ENCODE peak calls at places on chromosomes 3 and 15, in seven cellular contexts. One of them, this sample, is unnamed.
A peak's percentile ranks its signal among the peaks of the same experiment; 100 is the strongest.

GRCh38 chr3:178536271-178537079 is at the start of gene KCNMB2:
- DNase-seq in testis: no peak
- DNase-seq in HCEC 1CT: no peak
- DNase-seq in GM23248: no peak
- DNase-seq in activated T-helper 1 cell treated with Interleukin-2 at 50 U/mL for 16 hours: no peak
- DNase-seq in A673: peak; percentile 5
- DNase-seq in GM12865: peak; percentile 41
- DNase-seq in this sample: no peak

GRCh38 chr3:198113219-198114053 is 153.4 kb downstream of the LMLN start:
- DNase-seq in activated T-helper 1 cell treated with Interleukin-2 at 50 U/mL for 16 hours: no peak
- DNase-seq in testis: peak; percentile 25
- DNase-seq in A673: no peak
- DNase-seq in GM23248: peak; percentile 28
- DNase-seq in HCEC 1CT: no peak
- DNase-seq in GM12865: no peak
- DNase-seq in this sample: peak; percentile 53

GRCh38 chr15:44706946-44707636 is 4.0 kb downstream of the PATL2 start:
- DNase-seq in A673: no peak
- DNase-seq in activated T-helper 1 cell treated with Interleukin-2 at 50 U/mL for 16 hours: no peak
- DNase-seq in GM12865: no peak
- DNase-seq in HCEC 1CT: no peak
- DNase-seq in GM23248: no peak
- DNase-seq in testis: no peak
- DNase-seq in this sample: no peak

GRCh38 chr3:168025076-168025475 is 70.6 kb downstream of the GOLIM4 start:
- DNase-seq in testis: no peak
- DNase-seq in GM12865: no peak
- DNase-seq in activated T-helper 1 cell treated with Interleukin-2 at 50 U/mL for 16 hours: no peak
- DNase-seq in A673: no peak
- DNase-seq in GM23248: peak; percentile 65
- DNase-seq in HCEC 1CT: peak; percentile 67
- DNase-seq in this sample: no peak

GRCh38 chr3:128170866-128171516 is 17.7 kb downstream of the EEFSEC start:
- DNase-seq in testis: peak; percentile 82
- DNase-seq in activated T-helper 1 cell treated with Interleukin-2 at 50 U/mL for 16 hours: no peak
- DNase-seq in GM23248: peak; percentile 92
- DNase-seq in HCEC 1CT: peak; percentile 79
- DNase-seq in A673: peak; percentile 77
- DNase-seq in GM12865: peak; percentile 12
- DNase-seq in this sample: peak; percentile 59

GRCh38 chr15:32042269-32042996 is 12.1 kb downstream of the CHRNA7 start:
- DNase-seq in GM23248: peak; percentile 19
- DNase-seq in A673: peak; percentile 29
- DNase-seq in HCEC 1CT: no peak
- DNase-seq in testis: no peak
- DNase-seq in activated T-helper 1 cell treated with Interleukin-2 at 50 U/mL for 16 hours: no peak
- DNase-seq in GM12865: no peak
- DNase-seq in this sample: no peak

GRCh38 chr3:41224120-41224806 is 25.0 kb downstream of the CTNNB1 start:
- DNase-seq in GM23248: peak; percentile 93
- DNase-seq in activated T-helper 1 cell treated with Interleukin-2 at 50 U/mL for 16 hours: no peak
- DNase-seq in HCEC 1CT: peak; percentile 85
- DNase-seq in testis: no peak
- DNase-seq in A673: no peak
- DNase-seq in GM12865: no peak
- DNase-seq in this sample: no peak

GRCh38 chr3:32347286-32348125 is 44.1 kb upstream of the CMTM7 start:
- DNase-seq in GM23248: no peak
- DNase-seq in HCEC 1CT: no peak
- DNase-seq in testis: peak; percentile 23
- DNase-seq in A673: no peak
- DNase-seq in GM12865: no peak
- DNase-seq in activated T-helper 1 cell treated with Interleukin-2 at 50 U/mL for 16 hours: no peak
- DNase-seq in this sample: peak; percentile 61

GRCh38 chr3:46902188-46902631 is 24.7 kb downstream of the PTH1R start:
- DNase-seq in activated T-helper 1 cell treated with Interleukin-2 at 50 U/mL for 16 hours: no peak
- DNase-seq in testis: no peak
- DNase-seq in GM12865: no peak
- DNase-seq in HCEC 1CT: no peak
- DNase-seq in GM23248: no peak
- DNase-seq in A673: no peak
- DNase-seq in this sample: no peak

GRCh38 chr3:63960048-63960711 is 48.0 kb upstream of the SCAANT1 start:
- DNase-seq in activated T-helper 1 cell treated with Interleukin-2 at 50 U/mL for 16 hours: no peak
- DNase-seq in A673: peak; percentile 63
- DNase-seq in GM12865: no peak
- DNase-seq in GM23248: peak; percentile 85
- DNase-seq in testis: no peak
- DNase-seq in HCEC 1CT: peak; percentile 80
- DNase-seq in this sample: no peak

GRCh38 chr3:12964713-12965612 is 108.3 kb downstream of the IQSEC1 start:
- DNase-seq in GM23248: no peak
- DNase-seq in HCEC 1CT: no peak
- DNase-seq in GM12865: no peak
- DNase-seq in testis: no peak
- DNase-seq in A673: no peak
- DNase-seq in activated T-helper 1 cell treated with Interleukin-2 at 50 U/mL for 16 hours: no peak
- DNase-seq in this sample: peak; percentile 20